ENCODE peak calls at places on chromosomes 6 and 20, in ten cellular contexts. P, W, Y, V, K, F, J, Q, Z and A are unnamed samples.

GRCh38 chr6:155248021-155249001 is 15.5 kb upstream of the CLDN20 start:
- DNase-seq in P (peak; percentile 40), W (peak; percentile 77), Y (no peak), V (peak; percentile 85), K (peak; percentile 32), F (peak; percentile 20), J (peak; percentile 46), Q (no peak), Z (peak; percentile 61), A (peak; percentile 8)

GRCh38 chr20:52577696-52578095 is 386.1 kb upstream of the ZFP64 start:
- DNase-seq in P (no peak), W (no peak), Y (no peak), V (no peak), K (no peak), F (no peak), J (no peak), Q (no peak), Z (no peak), A (no peak)

GRCh38 chr6:67885081-67886033 is 749.7 kb upstream of the ADGRB3 start:
- DNase-seq in P (no peak), W (no peak), Y (no peak), V (no peak), K (no peak), F (no peak), J (no peak), Q (no peak), Z (no peak), A (no peak)

GRCh38 chr6:119484598-119484997 is 135.0 kb upstream of the MAN1A1 start:
- DNase-seq in P (no peak), W (peak; percentile 90), Y (no peak), V (peak; percentile 62), K (peak; percentile 94), F (no peak), J (no peak), Q (no peak), Z (no peak), A (no peak)

GRCh38 chr6:170128811-170129681 is 161.8 kb downstream of the DLL1 start:
- DNase-seq in P (no peak), W (no peak), Y (no peak), V (no peak), K (no peak), F (no peak), J (no peak), Q (peak; percentile 32), Z (no peak), A (no peak)

GRCh38 chr20:47727170-47727880 is 58.0 kb downstream of the SULF2 start:
- DNase-seq in P (peak; percentile 54), W (no peak), Y (peak; percentile 37), V (no peak), K (no peak), F (peak; percentile 85), J (no peak), Q (peak; percentile 56), Z (no peak), A (peak; percentile 44)

GRCh38 chr20:19026901-19027644 is 185.4 kb upstream of the SLC24A3 start:
- DNase-seq in P (no peak), W (no peak), Y (no peak), V (no peak), K (no peak), F (no peak), J (no peak), Q (no peak), Z (no peak), A (no peak)

GRCh38 chr20:56843386-56843785 is 214.3 kb downstream of the TFAP2C start:
- DNase-seq in P (no peak), W (no peak), Y (no peak), V (no peak), K (no peak), F (no peak), J (no peak), Q (peak; percentile 49), Z (no peak), A (no peak)

GRCh38 chr6:111377558-111378120 is 105.4 kb downstream of the REV3L start:
- DNase-seq in P (no peak), W (no peak), Y (no peak), V (peak; percentile 49), K (no peak), F (no peak), J (no peak), Q (no peak), Z (no peak), A (no peak)

GRCh38 chr6:145929037-145929633 is 35.0 kb downstream of the SHPRH start:
- DNase-seq in P (no peak), W (peak; percentile 35), Y (no peak), V (peak; percentile 52), K (peak; percentile 46), F (no peak), J (no peak), Q (no peak), Z (peak; percentile 61), A (no peak)

GRCh38 chr6:164010446-164011071 is 596.0 kb downstream of the QKI start:
- DNase-seq in P (no peak), W (no peak), Y (no peak), V (no peak), K (no peak), F (no peak), J (no peak), Q (no peak), Z (no peak), A (peak; percentile 61)